ENCODE peak calls at places on chromosomes 3 and 15, in four cellular contexts. One of them, this sample, is unnamed.

GRCh38 chr15:57507111-57507510 is 84.6 kb upstream of the MYZAP start:
- DNase-seq in heart right ventricle: no peak
- DNase-seq in breast epithelium: no peak
- DNase-seq in neural crest cell: no peak
- DNase-seq in this sample: no peak

GRCh38 chr3:144128117-144128892 is 156.7 kb downstream of the DIPK2A start:
- DNase-seq in heart right ventricle: no peak
- DNase-seq in breast epithelium: no peak
- DNase-seq in neural crest cell: no peak
- DNase-seq in this sample: no peak

GRCh38 chr3:184734903-184735630 is 23.2 kb upstream of the MAGEF1 start:
- DNase-seq in heart right ventricle: no peak
- DNase-seq in breast epithelium: peak
- DNase-seq in neural crest cell: no peak
- DNase-seq in this sample: no peak

GRCh38 chr3:188264231-188265213 is 110.6 kb downstream of the LPP start:
- DNase-seq in heart right ventricle: peak
- DNase-seq in breast epithelium: no peak
- DNase-seq in neural crest cell: no peak
- DNase-seq in this sample: no peak

GRCh38 chr3:49912787-49913375 is 9.2 kb upstream of the MST1R start:
- DNase-seq in heart right ventricle: no peak
- DNase-seq in breast epithelium: no peak
- DNase-seq in neural crest cell: no peak
- DNase-seq in this sample: no peak

GRCh38 chr15:52318729-52319500 is 23.3 kb upstream of the MYO5C start:
- DNase-seq in heart right ventricle: peak
- DNase-seq in breast epithelium: no peak
- DNase-seq in neural crest cell: no peak
- DNase-seq in this sample: no peak

GRCh38 chr3:104133630-104134029 is 1233.1 kb upstream of the ALCAM start:
- DNase-seq in heart right ventricle: no peak
- DNase-seq in breast epithelium: no peak
- DNase-seq in neural crest cell: no peak
- DNase-seq in this sample: no peak

GRCh38 chr3:55554621-55555020 is 67.5 kb upstream of the WNT5A start:
- DNase-seq in heart right ventricle: no peak
- DNase-seq in breast epithelium: no peak
- DNase-seq in neural crest cell: no peak
- DNase-seq in this sample: no peak

GRCh38 chr3:122314467-122314866 is 10.6 kb upstream of the CSTA start:
- DNase-seq in heart right ventricle: no peak
- DNase-seq in breast epithelium: no peak
- DNase-seq in neural crest cell: no peak
- DNase-seq in this sample: no peak

GRCh38 chr3:107227091-107227490 is 150.1 kb upstream of the CCDC54 start:
- DNase-seq in heart right ventricle: no peak
- DNase-seq in breast epithelium: no peak
- DNase-seq in neural crest cell: no peak
- DNase-seq in this sample: no peak

GRCh38 chr3:155871746-155872158 is 1.3 kb downstream of the GMPS start:
- DNase-seq in heart right ventricle: no peak
- DNase-seq in breast epithelium: no peak
- DNase-seq in neural crest cell: no peak
- DNase-seq in this sample: no peak

GRCh38 chr3:177553586-177553985 is 356.3 kb upstream of the TBL1XR1 start:
- DNase-seq in heart right ventricle: no peak
- DNase-seq in breast epithelium: no peak
- DNase-seq in neural crest cell: no peak
- DNase-seq in this sample: no peak

GRCh38 chr3:69080233-69080644 is at the start of gene UBA3:
- DNase-seq in heart right ventricle: peak
- DNase-seq in breast epithelium: peak
- DNase-seq in neural crest cell: peak
- DNase-seq in this sample: peak

GRCh38 chr3:138267083-138267482 is 62.6 kb downstream of the NME9 start:
- DNase-seq in heart right ventricle: no peak
- DNase-seq in breast epithelium: no peak
- DNase-seq in neural crest cell: no peak
- DNase-seq in this sample: no peak

GRCh38 chr3:138259126-138259525 is 70.5 kb downstream of the NME9 start:
- DNase-seq in heart right ventricle: no peak
- DNase-seq in breast epithelium: no peak
- DNase-seq in neural crest cell: no peak
- DNase-seq in this sample: no peak

GRCh38 chr3:138265745-138266144 is 63.9 kb downstream of the NME9 start:
- DNase-seq in heart right ventricle: no peak
- DNase-seq in breast epithelium: no peak
- DNase-seq in neural crest cell: no peak
- DNase-seq in this sample: no peak

GRCh38 chr3:138260636-138261035 is 69.0 kb downstream of the NME9 start:
- DNase-seq in heart right ventricle: no peak
- DNase-seq in breast epithelium: no peak
- DNase-seq in neural crest cell: no peak
- DNase-seq in this sample: no peak

GRCh38 chr3:138263104-138263503 is 66.5 kb downstream of the NME9 start:
- DNase-seq in heart right ventricle: no peak
- DNase-seq in breast epithelium: no peak
- DNase-seq in neural crest cell: no peak
- DNase-seq in this sample: no peak
- TF ChIP-seq CTCF in heart right ventricle: no peak
- TF ChIP-seq CTCF in breast epithelium: no peak
- TF ChIP-seq CTCF in neural crest cell: no peak
- TF ChIP-seq CTCF in this sample: no peak

DNA sequence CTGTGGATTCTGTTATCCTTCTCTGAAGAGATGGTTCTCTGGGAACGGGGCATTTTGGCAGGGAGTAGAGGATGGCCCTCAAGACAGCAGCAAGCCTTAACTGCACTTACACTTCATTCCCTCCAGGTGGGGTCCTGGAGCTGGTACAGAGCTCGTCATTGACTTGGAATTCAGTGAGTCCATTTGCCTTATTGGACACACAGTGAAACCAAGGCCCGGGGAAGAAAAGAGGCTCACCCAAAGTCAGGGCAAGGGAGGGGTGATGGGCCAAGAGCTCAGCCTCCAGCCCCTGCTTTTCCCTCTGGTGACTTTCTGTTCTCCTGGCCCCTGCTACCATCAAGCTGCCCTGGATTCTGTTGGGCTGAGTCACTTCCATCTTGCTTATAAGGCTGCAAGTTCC is 125.6 kb downstream of the ETFA start:
- DNase-seq in heart right ventricle: no peak
- DNase-seq in breast epithelium: no peak
- DNase-seq in neural crest cell: peak
- DNase-seq in this sample: peak
- TF ChIP-seq CTCF in heart right ventricle: peak
- TF ChIP-seq CTCF in breast epithelium: peak
- TF ChIP-seq CTCF in neural crest cell: peak
- TF ChIP-seq CTCF in this sample: peak

GRCh38 chr3:159882367-159882766 is 106.3 kb upstream of the IL12A start:
- DNase-seq in heart right ventricle: no peak
- DNase-seq in breast epithelium: no peak
- DNase-seq in neural crest cell: no peak
- DNase-seq in this sample: no peak

GRCh38 chr3:159881208-159881607 is 107.4 kb upstream of the IL12A start:
- DNase-seq in heart right ventricle: no peak
- DNase-seq in breast epithelium: no peak
- DNase-seq in neural crest cell: no peak
- DNase-seq in this sample: no peak

GRCh38 chr3:159881828-159882309 is 106.8 kb upstream of the IL12A start:
- DNase-seq in heart right ventricle: peak
- DNase-seq in breast epithelium: no peak
- DNase-seq in neural crest cell: no peak
- DNase-seq in this sample: no peak

GRCh38 chr3:159884661-159885402 is 103.8 kb upstream of the IL12A start:
- DNase-seq in heart right ventricle: no peak
- DNase-seq in breast epithelium: no peak
- DNase-seq in neural crest cell: no peak
- DNase-seq in this sample: no peak

GRCh38 chr3:159882784-159883779 is 105.6 kb upstream of the IL12A start:
- DNase-seq in heart right ventricle: no peak
- DNase-seq in breast epithelium: no peak
- DNase-seq in neural crest cell: no peak
- DNase-seq in this sample: no peak
- TF ChIP-seq CTCF in heart right ventricle: no peak
- TF ChIP-seq CTCF in breast epithelium: no peak
- TF ChIP-seq CTCF in neural crest cell: no peak
- TF ChIP-seq CTCF in this sample: no peak

GRCh38 chr15:80087104-80087503 is 27.6 kb downstream of the ZFAND6 start:
- DNase-seq in heart right ventricle: no peak
- DNase-seq in breast epithelium: no peak
- DNase-seq in neural crest cell: no peak
- DNase-seq in this sample: no peak
- TF ChIP-seq CTCF in heart right ventricle: no peak
- TF ChIP-seq CTCF in breast epithelium: no peak
- TF ChIP-seq CTCF in neural crest cell: peak
- TF ChIP-seq CTCF in this sample: no peak

DNA sequence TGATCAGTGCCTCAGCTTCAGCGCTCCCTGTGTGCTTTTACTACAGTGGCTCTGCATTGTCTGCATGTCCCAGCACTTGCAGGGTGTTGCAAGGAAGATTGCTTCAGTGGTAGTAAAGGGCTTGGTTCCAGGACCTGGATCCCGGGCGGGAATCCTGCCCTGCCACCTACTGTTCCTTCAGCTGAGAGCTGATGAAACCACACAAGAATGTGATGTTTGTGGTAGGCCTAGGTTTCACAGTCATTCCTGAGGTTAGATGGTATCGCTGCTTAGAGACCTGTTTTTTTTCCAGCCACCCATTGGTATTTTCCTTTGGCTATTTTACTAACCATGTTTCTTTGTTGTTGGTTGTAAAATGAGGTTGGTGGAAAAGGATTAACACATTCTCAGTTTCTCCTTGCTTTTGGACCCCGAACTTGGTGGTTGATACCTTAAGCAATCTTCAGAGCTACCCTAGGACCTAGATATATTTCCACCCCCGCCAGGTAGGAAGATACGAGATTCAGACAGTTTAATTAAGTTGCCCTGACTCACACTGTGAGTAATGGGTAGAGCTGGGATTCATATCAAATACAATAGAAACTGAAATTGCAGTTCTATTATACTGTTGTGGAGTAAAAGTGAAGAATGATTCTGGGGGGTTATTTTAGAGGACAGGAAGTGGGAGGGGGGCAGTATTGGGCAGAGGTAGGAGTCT is 11.4 kb downstream of the GPR87 start:
- DNase-seq in heart right ventricle: no peak
- DNase-seq in breast epithelium: peak
- DNase-seq in neural crest cell: no peak
- DNase-seq in this sample: no peak
- TF ChIP-seq CTCF in heart right ventricle: no peak
- TF ChIP-seq CTCF in breast epithelium: no peak
- TF ChIP-seq CTCF in neural crest cell: no peak
- TF ChIP-seq CTCF in this sample: no peak

DNA sequence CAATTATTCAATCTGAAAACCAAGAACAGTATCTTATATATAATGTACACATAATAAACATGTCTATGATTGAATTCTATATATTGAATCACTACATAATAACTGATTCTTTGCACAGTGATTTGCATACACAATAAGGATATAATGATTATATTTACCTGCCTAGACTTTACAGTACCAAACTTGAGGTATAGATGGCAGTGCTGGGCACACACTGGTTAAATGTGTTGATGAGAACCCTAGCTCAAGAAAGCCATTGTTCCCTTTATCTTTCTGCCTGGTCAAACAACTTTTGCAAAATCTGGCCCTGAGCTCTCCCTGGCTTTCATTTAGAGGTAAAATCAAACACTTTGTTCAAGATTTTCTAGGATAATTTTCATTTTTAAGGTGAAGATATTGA is 697.7 kb downstream of the TUSC7 start:
- DNase-seq in heart right ventricle: no peak
- DNase-seq in breast epithelium: no peak
- DNase-seq in neural crest cell: no peak
- DNase-seq in this sample: no peak
- TF ChIP-seq CTCF in heart right ventricle: no peak
- TF ChIP-seq CTCF in breast epithelium: no peak
- TF ChIP-seq CTCF in neural crest cell: peak
- TF ChIP-seq CTCF in this sample: peak

GRCh38 chr15:99427210-99427609 is 138.6 kb upstream of the MEF2A start:
- DNase-seq in heart right ventricle: no peak
- DNase-seq in breast epithelium: peak
- DNase-seq in neural crest cell: no peak
- DNase-seq in this sample: no peak

GRCh38 chr15:99426431-99427105 is 139.2 kb upstream of the MEF2A start:
- DNase-seq in heart right ventricle: no peak
- DNase-seq in breast epithelium: peak
- DNase-seq in neural crest cell: no peak
- DNase-seq in this sample: no peak

GRCh38 chr15:99424978-99425665 is 140.7 kb upstream of the MEF2A start:
- DNase-seq in heart right ventricle: peak
- DNase-seq in breast epithelium: no peak
- DNase-seq in neural crest cell: no peak
- DNase-seq in this sample: no peak

GRCh38 chr15:99424131-99424571 is 141.6 kb upstream of the MEF2A start:
- DNase-seq in heart right ventricle: no peak
- DNase-seq in breast epithelium: no peak
- DNase-seq in neural crest cell: no peak
- DNase-seq in this sample: no peak

GRCh38 chr15:99425666-99426301 is 140.0 kb upstream of the MEF2A start:
- DNase-seq in heart right ventricle: peak
- DNase-seq in breast epithelium: no peak
- DNase-seq in neural crest cell: no peak
- DNase-seq in this sample: no peak
- TF ChIP-seq CTCF in heart right ventricle: peak
- TF ChIP-seq CTCF in breast epithelium: no peak
- TF ChIP-seq CTCF in neural crest cell: no peak
- TF ChIP-seq CTCF in this sample: no peak

This sample was measured in nephron progenitor cell.